ENCODE peak calls at places on chromosome 1, in seven cellular contexts. T, B, L, H, G, E and A are unnamed samples.

GRCh38 chr1:161182214-161182613 is 4.9 kb upstream of the B4GALT3 start:
- DNase-seq in G (peak; percentile 70), L (no peak), T (no peak), B (no peak), H (peak; percentile 57), E (no peak), A (peak; percentile 7)

GRCh38 chr1:107339775-107340174 is 198.9 kb downstream of the NTNG1 start:
- DNase-seq in H (no peak), B (no peak), L (no peak), G (no peak), E (no peak), T (no peak), A (no peak)

GRCh38 chr1:9275567-9276034 is 17.1 kb upstream of the SPSB1 start:
- DNase-seq in T (peak; percentile 85), E (peak; percentile 90), B (peak; percentile 63), H (peak; percentile 76), G (peak; percentile 90), L (no peak), A (no peak)

GRCh38 chr1:77139389-77139788 is 79.8 kb downstream of the PIGK start:
- DNase-seq in E (no peak), G (no peak), H (no peak), B (no peak), L (no peak), T (no peak), A (no peak)

GRCh38 chr1:36248250-36248894 is 24.1 kb downstream of the THRAP3 start:
- DNase-seq in G (peak; percentile 88), L (peak; percentile 90), B (peak; percentile 59), E (no peak), H (peak; percentile 89), T (no peak), A (no peak)

GRCh38 chr1:183471748-183472487 is 381 bp upstream of the SMG7 start:
- DNase-seq in T (peak; percentile 93), H (peak; percentile 99), E (peak; percentile 98), B (peak; percentile 96), L (peak; percentile 99), G (peak; percentile 96), A (peak; percentile 98)

GRCh38 chr1:63575340-63575826 is 17.8 kb upstream of the PGM1 start:
- DNase-seq in E (no peak), B (peak; percentile 60), G (peak; percentile 39), H (peak; percentile 65), L (no peak), T (no peak), A (no peak)

GRCh38 chr1:208654241-208654640 is 410.1 kb upstream of the PLXNA2 start:
- DNase-seq in T (peak; percentile 14), E (no peak), L (no peak), G (peak; percentile 63), H (peak; percentile 36), B (peak; percentile 23), A (no peak)

GRCh38 chr1:109906160-109906838 is 4.3 kb upstream of the CSF1 start:
- DNase-seq in B (no peak), L (no peak), E (no peak), G (no peak), T (peak; percentile 88), H (no peak), A (no peak)

GRCh38 chr1:156106624-156107488 is 7.7 kb upstream of the LMNA start:
- DNase-seq in G (no peak), B (no peak), T (no peak), E (no peak), L (peak; percentile 67), H (peak; percentile 58), A (no peak)

GRCh38 chr1:56644064-56644940 is 812 bp upstream of the PRKAA2 start:
- DNase-seq in H (peak; percentile 10), G (no peak), L (no peak), E (peak; percentile 43), T (peak; percentile 18), B (peak; percentile 66), A (no peak)

GRCh38 chr1:196897158-196897828 is 9.4 kb downstream of the CFHR4 start:
- DNase-seq in E (peak; percentile 59), T (no peak), L (no peak), B (no peak), G (no peak), H (no peak), A (no peak)

GRCh38 chr1:220827445-220828210 is 40.9 kb downstream of the MTARC1 start:
- DNase-seq in B (peak; percentile 41), G (no peak), E (no peak), H (no peak), T (no peak), L (no peak), A (no peak)

GRCh38 chr1:201282931-201283829 is at the start of gene PKP1:
- DNase-seq in T (no peak), E (peak; percentile 87), G (peak; percentile 92), H (no peak), B (no peak), L (peak; percentile 58), A (no peak)

GRCh38 chr1:246527402-246528088 is 20.5 kb upstream of the SMYD3 start:
- DNase-seq in H (no peak), T (no peak), L (no peak), E (peak; percentile 56), B (no peak), G (no peak), A (no peak)

GRCh38 chr1:246526380-246526779 is 19.3 kb upstream of the SMYD3 start:
- DNase-seq in H (no peak), G (no peak), L (no peak), E (no peak), T (no peak), B (no peak), A (no peak)

GRCh38 chr1:246530482-246530881 is 23.4 kb upstream of the SMYD3 start:
- DNase-seq in G (no peak), T (no peak), E (no peak), B (no peak), L (no peak), H (no peak), A (no peak)

GRCh38 chr1:246526915-246527314 is 19.8 kb upstream of the SMYD3 start:
- DNase-seq in T (no peak), E (peak; percentile 70), B (no peak), G (no peak), L (no peak), H (no peak), A (no peak)

DNA sequence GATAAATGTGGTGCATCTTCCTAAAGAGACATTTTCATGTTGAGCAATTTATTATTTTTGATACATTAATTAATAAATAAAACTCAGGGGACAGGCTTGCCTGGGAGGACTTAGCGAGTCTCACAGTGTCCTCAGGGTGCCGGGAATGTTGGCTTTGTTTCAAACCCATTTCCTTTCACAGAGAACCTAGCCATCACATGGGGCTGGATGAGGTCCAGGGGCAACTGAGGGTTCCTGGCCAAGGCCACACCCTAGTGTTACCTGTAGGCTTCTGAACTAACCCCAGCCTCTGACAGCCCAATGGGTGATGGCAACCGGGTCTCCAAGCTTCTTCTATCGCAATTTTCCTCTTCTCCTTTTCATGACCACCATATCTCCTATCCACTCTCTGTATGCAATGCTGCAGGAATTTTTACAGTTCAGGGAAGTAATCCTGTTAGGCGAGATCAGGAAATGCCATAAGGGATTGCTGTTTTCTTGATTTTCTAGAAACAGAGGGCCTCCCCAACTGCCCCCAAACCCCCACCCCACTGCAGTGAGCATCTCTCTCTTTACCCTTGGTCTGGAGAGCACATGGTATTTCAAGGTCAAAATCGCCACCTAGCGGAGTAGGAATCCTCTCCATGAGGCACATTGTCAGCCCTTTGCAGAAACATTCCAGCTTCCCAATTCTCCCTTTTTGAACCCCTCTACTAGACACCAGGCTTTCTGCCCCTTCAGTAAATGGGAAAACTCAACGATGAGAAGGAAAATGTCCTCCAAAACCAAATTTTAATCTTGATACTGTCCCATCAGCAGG is 22.1 kb upstream of the SMYD3 start:
- DNase-seq in G (no peak), T (no peak), E (no peak), B (no peak), L (no peak), H (no peak), A (no peak)
- TF ChIP-seq CTCF in G (no peak), T (no peak), E (no peak), B (no peak), L (no peak), H (no peak), A (no peak)

GRCh38 chr1:111786669-111787207 is 31.0 kb downstream of the DDX20 start:
- DNase-seq in L (no peak), E (no peak), T (no peak), G (no peak), H (no peak), B (no peak), A (no peak)

GRCh38 chr1:111792249-111792648 is 36.5 kb downstream of the DDX20 start:
- DNase-seq in E (no peak), H (no peak), B (no peak), G (no peak), L (no peak), T (no peak), A (no peak)

GRCh38 chr1:111789077-111789476 is 33.4 kb downstream of the DDX20 start:
- DNase-seq in H (no peak), B (no peak), T (no peak), L (no peak), E (no peak), G (no peak), A (no peak)

GRCh38 chr1:111793896-111794295 is 38.2 kb downstream of the DDX20 start:
- DNase-seq in L (no peak), B (no peak), E (no peak), T (no peak), G (no peak), H (no peak), A (no peak)

DNA sequence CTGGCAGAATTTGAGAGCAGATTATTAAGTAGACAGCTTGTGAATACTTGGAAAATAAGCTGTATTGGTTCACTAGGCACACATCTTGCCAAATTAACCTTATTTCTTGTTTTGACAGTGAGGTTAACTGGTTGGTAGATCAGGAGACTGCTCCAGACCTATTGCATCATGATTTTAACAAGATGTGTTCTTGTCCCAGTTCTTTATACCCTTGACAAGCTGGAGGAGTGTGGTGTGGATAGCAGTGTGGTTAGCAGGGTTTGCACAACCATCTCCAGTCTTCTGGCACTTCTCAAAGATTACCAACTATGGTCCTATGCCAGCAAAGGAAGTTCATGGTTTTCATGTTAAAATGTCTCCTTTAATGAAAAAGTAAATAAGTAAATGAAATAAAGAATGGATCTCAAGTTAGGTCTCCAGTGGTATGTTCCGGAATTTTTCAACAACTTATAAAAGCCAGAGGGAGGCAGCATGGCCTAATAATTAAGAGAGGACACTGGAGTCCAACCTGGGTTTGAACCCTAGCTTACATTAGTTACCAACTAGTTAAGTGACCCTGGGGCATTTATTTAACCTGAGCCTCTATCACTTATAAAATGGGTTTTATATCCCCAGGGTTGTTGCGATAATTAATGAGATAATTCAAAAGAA is 34.1 kb downstream of the DDX20 start:
- DNase-seq in E (no peak), T (no peak), G (peak; percentile 16), H (peak; percentile 82), B (no peak), L (no peak), A (no peak)
- TF ChIP-seq CTCF in E (no peak), T (no peak), G (no peak), H (no peak), B (no peak), L (no peak), A (peak; percentile 63)

GRCh38 chr1:157429841-157430240 is 122.5 kb downstream of the FCRL5 start:
- DNase-seq in L (no peak), E (no peak), G (peak; percentile 6), B (no peak), T (no peak), H (peak; percentile 78), A (no peak)
- TF ChIP-seq CTCF in L (no peak), E (no peak), G (no peak), B (no peak), T (no peak), H (no peak), A (no peak)

DNA sequence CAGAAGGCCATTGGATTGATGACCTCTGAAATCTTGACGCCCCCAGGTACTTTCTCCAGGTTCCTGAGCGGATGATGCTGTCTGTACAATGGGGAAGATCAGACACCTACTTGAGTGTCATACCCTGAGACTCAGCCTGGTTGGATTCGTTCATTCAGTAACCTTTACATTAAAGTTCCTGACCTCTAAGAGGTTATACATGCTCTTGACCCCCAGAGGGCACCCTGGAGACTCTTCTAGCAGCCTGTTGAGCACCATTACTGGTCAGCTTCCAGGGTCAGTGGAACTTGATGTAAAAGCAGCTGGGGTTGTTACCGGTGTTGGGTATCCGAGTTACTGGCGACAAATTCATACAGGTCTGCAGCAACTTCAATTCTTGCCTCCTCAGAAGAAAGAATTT is 114.3 kb upstream of the ZNF678 start:
- DNase-seq in G (peak; percentile 33), B (no peak), L (no peak), H (no peak), E (no peak), T (peak; percentile 69), A (no peak)
- TF ChIP-seq CTCF in G (peak; percentile 43), B (peak; percentile 29), L (no peak), H (peak; percentile 34), E (peak; percentile 23), T (peak; percentile 53), A (peak; percentile 53)